ENCODE peak calls at places on chromosomes 3 and 15, in nine cellular contexts. One of them, this sample, is unnamed.

GRCh38 chr3:4163006-4163405 is 140.2 kb upstream of the SETMAR start:
- DNase-seq in HTR-8/SVneo: no peak
- DNase-seq in HEK293T: no peak
- DNase-seq in left ventricle myocardium inferior: no peak
- DNase-seq in uterus: no peak
- DNase-seq in NCI-H1694 treated with DMSO at 0.1 percent for 48 hours: no peak
- DNase-seq in K562: no peak
- DNase-seq in activated naive CD4-positive, alpha-beta T cell treated with anti-CD3 and anti-CD28 coated beads, Interleukin-2, amount 10 ng/mL, durations not matched to agents 7 days and 5 days: no peak
- DNase-seq in HuH-7: no peak
- DNase-seq in this sample: no peak

GRCh38 chr3:181134873-181135272 is 145.3 kb upstream of the DNAJC19 start:
- DNase-seq in HTR-8/SVneo: no peak
- DNase-seq in HEK293T: no peak
- DNase-seq in left ventricle myocardium inferior: no peak
- DNase-seq in uterus: no peak
- DNase-seq in NCI-H1694 treated with DMSO at 0.1 percent for 48 hours: no peak
- DNase-seq in K562: no peak
- DNase-seq in activated naive CD4-positive, alpha-beta T cell treated with anti-CD3 and anti-CD28 coated beads, Interleukin-2, amount 10 ng/mL, durations not matched to agents 7 days and 5 days: no peak
- DNase-seq in HuH-7: no peak
- DNase-seq in this sample: no peak

GRCh38 chr15:101318147-101318809 is 23.2 kb upstream of the SNRPA1 start:
- DNase-seq in HTR-8/SVneo: no peak
- DNase-seq in HEK293T: no peak
- DNase-seq in left ventricle myocardium inferior: no peak
- DNase-seq in uterus: peak; percentile 3
- DNase-seq in NCI-H1694 treated with DMSO at 0.1 percent for 48 hours: no peak
- DNase-seq in K562: no peak
- DNase-seq in activated naive CD4-positive, alpha-beta T cell treated with anti-CD3 and anti-CD28 coated beads, Interleukin-2, amount 10 ng/mL, durations not matched to agents 7 days and 5 days: no peak
- DNase-seq in HuH-7: no peak
- DNase-seq in this sample: no peak

GRCh38 chr3:58052373-58053273 is 44.4 kb downstream of the FLNB start:
- DNase-seq in HTR-8/SVneo: peak; percentile 67
- DNase-seq in HEK293T: no peak
- DNase-seq in left ventricle myocardium inferior: peak; percentile 77
- DNase-seq in uterus: peak; percentile 95
- DNase-seq in NCI-H1694 treated with DMSO at 0.1 percent for 48 hours: no peak
- DNase-seq in K562: peak; percentile 37
- DNase-seq in activated naive CD4-positive, alpha-beta T cell treated with anti-CD3 and anti-CD28 coated beads, Interleukin-2, amount 10 ng/mL, durations not matched to agents 7 days and 5 days: no peak
- DNase-seq in HuH-7: no peak
- DNase-seq in this sample: no peak

GRCh38 chr3:152595975-152596832 is 238.7 kb upstream of the P2RY1 start:
- DNase-seq in HTR-8/SVneo: peak; percentile 8
- DNase-seq in HEK293T: no peak
- DNase-seq in left ventricle myocardium inferior: no peak
- DNase-seq in uterus: peak; percentile 66
- DNase-seq in NCI-H1694 treated with DMSO at 0.1 percent for 48 hours: no peak
- DNase-seq in K562: peak; percentile 75
- DNase-seq in activated naive CD4-positive, alpha-beta T cell treated with anti-CD3 and anti-CD28 coated beads, Interleukin-2, amount 10 ng/mL, durations not matched to agents 7 days and 5 days: peak; percentile 37
- DNase-seq in HuH-7: peak; percentile 8
- DNase-seq in this sample: no peak

GRCh38 chr3:47961815-47962606 is 54.2 kb downstream of the MAP4 start:
- DNase-seq in HTR-8/SVneo: no peak
- DNase-seq in HEK293T: no peak
- DNase-seq in left ventricle myocardium inferior: no peak
- DNase-seq in uterus: no peak
- DNase-seq in NCI-H1694 treated with DMSO at 0.1 percent for 48 hours: no peak
- DNase-seq in K562: no peak
- DNase-seq in activated naive CD4-positive, alpha-beta T cell treated with anti-CD3 and anti-CD28 coated beads, Interleukin-2, amount 10 ng/mL, durations not matched to agents 7 days and 5 days: peak; percentile 67
- DNase-seq in HuH-7: no peak
- DNase-seq in this sample: peak; percentile 18

GRCh38 chr15:69060041-69060481 is 45.6 kb downstream of the NOX5 start:
- DNase-seq in HTR-8/SVneo: no peak
- DNase-seq in HEK293T: no peak
- DNase-seq in left ventricle myocardium inferior: peak; percentile 69
- DNase-seq in uterus: no peak
- DNase-seq in NCI-H1694 treated with DMSO at 0.1 percent for 48 hours: no peak
- DNase-seq in K562: no peak
- DNase-seq in activated naive CD4-positive, alpha-beta T cell treated with anti-CD3 and anti-CD28 coated beads, Interleukin-2, amount 10 ng/mL, durations not matched to agents 7 days and 5 days: no peak
- DNase-seq in HuH-7: no peak
- DNase-seq in this sample: no peak

GRCh38 chr3:128170866-128171516 is 17.7 kb downstream of the EEFSEC start:
- DNase-seq in HTR-8/SVneo: peak; percentile 79
- DNase-seq in HEK293T: peak; percentile 74
- DNase-seq in left ventricle myocardium inferior: no peak
- DNase-seq in uterus: peak; percentile 78
- DNase-seq in NCI-H1694 treated with DMSO at 0.1 percent for 48 hours: peak; percentile 22
- DNase-seq in K562: peak; percentile 61
- DNase-seq in activated naive CD4-positive, alpha-beta T cell treated with anti-CD3 and anti-CD28 coated beads, Interleukin-2, amount 10 ng/mL, durations not matched to agents 7 days and 5 days: no peak
- DNase-seq in HuH-7: peak; percentile 82
- DNase-seq in this sample: peak; percentile 22

GRCh38 chr3:156098437-156099035 is 21.8 kb upstream of the KCNAB1 start:
- DNase-seq in HTR-8/SVneo: no peak
- DNase-seq in HEK293T: no peak
- DNase-seq in left ventricle myocardium inferior: no peak
- DNase-seq in uterus: no peak
- DNase-seq in NCI-H1694 treated with DMSO at 0.1 percent for 48 hours: no peak
- DNase-seq in K562: no peak
- DNase-seq in activated naive CD4-positive, alpha-beta T cell treated with anti-CD3 and anti-CD28 coated beads, Interleukin-2, amount 10 ng/mL, durations not matched to agents 7 days and 5 days: no peak
- DNase-seq in HuH-7: no peak
- DNase-seq in this sample: no peak

GRCh38 chr15:95503107-95503506 is 827.4 kb upstream of the NR2F2 start:
- DNase-seq in HTR-8/SVneo: no peak
- DNase-seq in HEK293T: no peak
- DNase-seq in left ventricle myocardium inferior: no peak
- DNase-seq in uterus: no peak
- DNase-seq in NCI-H1694 treated with DMSO at 0.1 percent for 48 hours: no peak
- DNase-seq in K562: no peak
- DNase-seq in activated naive CD4-positive, alpha-beta T cell treated with anti-CD3 and anti-CD28 coated beads, Interleukin-2, amount 10 ng/mL, durations not matched to agents 7 days and 5 days: no peak
- DNase-seq in HuH-7: no peak
- DNase-seq in this sample: no peak

GRCh38 chr3:113128386-113129015 is 82.9 kb upstream of the BOC start:
- DNase-seq in HTR-8/SVneo: no peak
- DNase-seq in HEK293T: no peak
- DNase-seq in left ventricle myocardium inferior: no peak
- DNase-seq in uterus: no peak
- DNase-seq in NCI-H1694 treated with DMSO at 0.1 percent for 48 hours: no peak
- DNase-seq in K562: no peak
- DNase-seq in activated naive CD4-positive, alpha-beta T cell treated with anti-CD3 and anti-CD28 coated beads, Interleukin-2, amount 10 ng/mL, durations not matched to agents 7 days and 5 days: no peak
- DNase-seq in HuH-7: no peak
- DNase-seq in this sample: no peak

GRCh38 chr3:172087827-172088580 is 48.6 kb downstream of the FNDC3B start:
- DNase-seq in HTR-8/SVneo: no peak
- DNase-seq in HEK293T: no peak
- DNase-seq in left ventricle myocardium inferior: no peak
- DNase-seq in uterus: no peak
- DNase-seq in NCI-H1694 treated with DMSO at 0.1 percent for 48 hours: no peak
- DNase-seq in K562: no peak
- DNase-seq in activated naive CD4-positive, alpha-beta T cell treated with anti-CD3 and anti-CD28 coated beads, Interleukin-2, amount 10 ng/mL, durations not matched to agents 7 days and 5 days: no peak
- DNase-seq in HuH-7: no peak
- DNase-seq in this sample: no peak

GRCh38 chr15:31280831-31281216 is 45.8 kb upstream of the KLF13 start:
- DNase-seq in HTR-8/SVneo: no peak
- DNase-seq in HEK293T: no peak
- DNase-seq in left ventricle myocardium inferior: no peak
- DNase-seq in uterus: peak; percentile 11
- DNase-seq in NCI-H1694 treated with DMSO at 0.1 percent for 48 hours: no peak
- DNase-seq in K562: no peak
- DNase-seq in activated naive CD4-positive, alpha-beta T cell treated with anti-CD3 and anti-CD28 coated beads, Interleukin-2, amount 10 ng/mL, durations not matched to agents 7 days and 5 days: no peak
- DNase-seq in HuH-7: no peak
- DNase-seq in this sample: peak; percentile 1

GRCh38 chr3:108157275-108157674 is 64.9 kb downstream of the IFT57 start:
- DNase-seq in HTR-8/SVneo: no peak
- DNase-seq in HEK293T: no peak
- DNase-seq in left ventricle myocardium inferior: no peak
- DNase-seq in uterus: no peak
- DNase-seq in NCI-H1694 treated with DMSO at 0.1 percent for 48 hours: no peak
- DNase-seq in K562: no peak
- DNase-seq in activated naive CD4-positive, alpha-beta T cell treated with anti-CD3 and anti-CD28 coated beads, Interleukin-2, amount 10 ng/mL, durations not matched to agents 7 days and 5 days: no peak
- DNase-seq in HuH-7: no peak
- DNase-seq in this sample: no peak

GRCh38 chr3:111978493-111978832 is 363 bp upstream of the ABHD10 start:
- DNase-seq in HTR-8/SVneo: no peak
- DNase-seq in HEK293T: no peak
- DNase-seq in left ventricle myocardium inferior: no peak
- DNase-seq in uterus: no peak
- DNase-seq in NCI-H1694 treated with DMSO at 0.1 percent for 48 hours: no peak
- DNase-seq in K562: no peak
- DNase-seq in activated naive CD4-positive, alpha-beta T cell treated with anti-CD3 and anti-CD28 coated beads, Interleukin-2, amount 10 ng/mL, durations not matched to agents 7 days and 5 days: no peak
- DNase-seq in HuH-7: no peak
- DNase-seq in this sample: no peak

GRCh38 chr3:152267319-152267689 is 1.4 kb upstream of the MBNL1 start:
- DNase-seq in HTR-8/SVneo: no peak
- DNase-seq in HEK293T: no peak
- DNase-seq in left ventricle myocardium inferior: no peak
- DNase-seq in uterus: no peak
- DNase-seq in NCI-H1694 treated with DMSO at 0.1 percent for 48 hours: no peak
- DNase-seq in K562: no peak
- DNase-seq in activated naive CD4-positive, alpha-beta T cell treated with anti-CD3 and anti-CD28 coated beads, Interleukin-2, amount 10 ng/mL, durations not matched to agents 7 days and 5 days: no peak
- DNase-seq in HuH-7: no peak
- DNase-seq in this sample: no peak

GRCh38 chr3:24843955-24844354 is 349.3 kb upstream of the THRB start:
- DNase-seq in HTR-8/SVneo: no peak
- DNase-seq in HEK293T: no peak
- DNase-seq in left ventricle myocardium inferior: no peak
- DNase-seq in uterus: no peak
- DNase-seq in NCI-H1694 treated with DMSO at 0.1 percent for 48 hours: peak; percentile 50
- DNase-seq in K562: no peak
- DNase-seq in activated naive CD4-positive, alpha-beta T cell treated with anti-CD3 and anti-CD28 coated beads, Interleukin-2, amount 10 ng/mL, durations not matched to agents 7 days and 5 days: no peak
- DNase-seq in HuH-7: no peak
- DNase-seq in this sample: no peak

GRCh38 chr3:45551214-45552010 is 43.1 kb upstream of the LIMD1 start:
- DNase-seq in HTR-8/SVneo: peak; percentile 88
- DNase-seq in HEK293T: no peak
- DNase-seq in left ventricle myocardium inferior: peak; percentile 80
- DNase-seq in uterus: peak; percentile 83
- DNase-seq in NCI-H1694 treated with DMSO at 0.1 percent for 48 hours: no peak
- DNase-seq in K562: peak; percentile 77
- DNase-seq in activated naive CD4-positive, alpha-beta T cell treated with anti-CD3 and anti-CD28 coated beads, Interleukin-2, amount 10 ng/mL, durations not matched to agents 7 days and 5 days: no peak
- DNase-seq in HuH-7: no peak
- DNase-seq in this sample: no peak

GRCh38 chr3:183930069-183930468 is 45.4 kb upstream of the PARL start:
- DNase-seq in HTR-8/SVneo: no peak
- DNase-seq in HEK293T: no peak
- DNase-seq in left ventricle myocardium inferior: no peak
- DNase-seq in uterus: no peak
- DNase-seq in NCI-H1694 treated with DMSO at 0.1 percent for 48 hours: no peak
- DNase-seq in K562: no peak
- DNase-seq in activated naive CD4-positive, alpha-beta T cell treated with anti-CD3 and anti-CD28 coated beads, Interleukin-2, amount 10 ng/mL, durations not matched to agents 7 days and 5 days: no peak
- DNase-seq in HuH-7: no peak
- DNase-seq in this sample: no peak

GRCh38 chr3:50274371-50275104 is 4.3 kb upstream of the LSMEM2 start:
- DNase-seq in HTR-8/SVneo: peak; percentile 50
- DNase-seq in HEK293T: peak; percentile 76
- DNase-seq in left ventricle myocardium inferior: peak; percentile 63
- DNase-seq in uterus: peak; percentile 65
- DNase-seq in NCI-H1694 treated with DMSO at 0.1 percent for 48 hours: peak; percentile 16
- DNase-seq in K562: peak; percentile 65
- DNase-seq in activated naive CD4-positive, alpha-beta T cell treated with anti-CD3 and anti-CD28 coated beads, Interleukin-2, amount 10 ng/mL, durations not matched to agents 7 days and 5 days: peak; percentile 87
- DNase-seq in HuH-7: peak; percentile 78
- DNase-seq in this sample: peak; percentile 62

GRCh38 chr15:60392601-60392985 is 5.2 kb downstream of the ANXA2 start:
- DNase-seq in HTR-8/SVneo: no peak
- DNase-seq in HEK293T: no peak
- DNase-seq in left ventricle myocardium inferior: no peak
- DNase-seq in uterus: no peak
- DNase-seq in NCI-H1694 treated with DMSO at 0.1 percent for 48 hours: no peak
- DNase-seq in K562: no peak
- DNase-seq in activated naive CD4-positive, alpha-beta T cell treated with anti-CD3 and anti-CD28 coated beads, Interleukin-2, amount 10 ng/mL, durations not matched to agents 7 days and 5 days: peak; percentile 31
- DNase-seq in HuH-7: no peak
- DNase-seq in this sample: no peak

GRCh38 chr15:98523912-98524255 is 124.5 kb upstream of the IGF1R start:
- DNase-seq in HTR-8/SVneo: no peak
- DNase-seq in HEK293T: no peak
- DNase-seq in left ventricle myocardium inferior: no peak
- DNase-seq in uterus: no peak
- DNase-seq in NCI-H1694 treated with DMSO at 0.1 percent for 48 hours: no peak
- DNase-seq in K562: no peak
- DNase-seq in activated naive CD4-positive, alpha-beta T cell treated with anti-CD3 and anti-CD28 coated beads, Interleukin-2, amount 10 ng/mL, durations not matched to agents 7 days and 5 days: no peak
- DNase-seq in HuH-7: no peak
- DNase-seq in this sample: no peak

GRCh38 chr3:156668073-156668763 is 6.2 kb upstream of the TIPARP start:
- DNase-seq in HTR-8/SVneo: no peak
- DNase-seq in HEK293T: no peak
- DNase-seq in left ventricle myocardium inferior: no peak
- DNase-seq in uterus: no peak
- DNase-seq in NCI-H1694 treated with DMSO at 0.1 percent for 48 hours: no peak
- DNase-seq in K562: no peak
- DNase-seq in activated naive CD4-positive, alpha-beta T cell treated with anti-CD3 and anti-CD28 coated beads, Interleukin-2, amount 10 ng/mL, durations not matched to agents 7 days and 5 days: peak; percentile 58
- DNase-seq in HuH-7: no peak
- DNase-seq in this sample: no peak

GRCh38 chr3:50068134-50068533 is 20.6 kb upstream of the RBM5 start:
- DNase-seq in HTR-8/SVneo: no peak
- DNase-seq in HEK293T: no peak
- DNase-seq in left ventricle myocardium inferior: no peak
- DNase-seq in uterus: no peak
- DNase-seq in NCI-H1694 treated with DMSO at 0.1 percent for 48 hours: no peak
- DNase-seq in K562: no peak
- DNase-seq in activated naive CD4-positive, alpha-beta T cell treated with anti-CD3 and anti-CD28 coated beads, Interleukin-2, amount 10 ng/mL, durations not matched to agents 7 days and 5 days: no peak
- DNase-seq in HuH-7: no peak
- DNase-seq in this sample: no peak

GRCh38 chr15:40087991-40088928 is 20.4 kb downstream of the BMF start:
- DNase-seq in HTR-8/SVneo: no peak
- DNase-seq in HEK293T: no peak
- DNase-seq in left ventricle myocardium inferior: peak; percentile 53
- DNase-seq in uterus: peak; percentile 59
- DNase-seq in NCI-H1694 treated with DMSO at 0.1 percent for 48 hours: no peak
- DNase-seq in K562: no peak
- DNase-seq in activated naive CD4-positive, alpha-beta T cell treated with anti-CD3 and anti-CD28 coated beads, Interleukin-2, amount 10 ng/mL, durations not matched to agents 7 days and 5 days: no peak
- DNase-seq in HuH-7: peak; percentile 62
- DNase-seq in this sample: no peak

GRCh38 chr15:44489464-44489863 is 47.5 kb upstream of the EIF3J start:
- DNase-seq in HTR-8/SVneo: peak; percentile 52
- DNase-seq in HEK293T: no peak
- DNase-seq in left ventricle myocardium inferior: no peak
- DNase-seq in uterus: no peak
- DNase-seq in NCI-H1694 treated with DMSO at 0.1 percent for 48 hours: no peak
- DNase-seq in K562: no peak
- DNase-seq in activated naive CD4-positive, alpha-beta T cell treated with anti-CD3 and anti-CD28 coated beads, Interleukin-2, amount 10 ng/mL, durations not matched to agents 7 days and 5 days: no peak
- DNase-seq in HuH-7: no peak
- DNase-seq in this sample: no peak

GRCh38 chr3:195165790-195166189 is 105.2 kb downstream of the XXYLT1 start:
- DNase-seq in HTR-8/SVneo: no peak
- DNase-seq in HEK293T: no peak
- DNase-seq in left ventricle myocardium inferior: no peak
- DNase-seq in uterus: no peak
- DNase-seq in NCI-H1694 treated with DMSO at 0.1 percent for 48 hours: no peak
- DNase-seq in K562: peak; percentile 60
- DNase-seq in activated naive CD4-positive, alpha-beta T cell treated with anti-CD3 and anti-CD28 coated beads, Interleukin-2, amount 10 ng/mL, durations not matched to agents 7 days and 5 days: no peak
- DNase-seq in HuH-7: peak; percentile 25
- DNase-seq in this sample: no peak

GRCh38 chr15:33021806-33022389 is 172.6 kb downstream of the FMN1 start:
- DNase-seq in HTR-8/SVneo: peak; percentile 52
- DNase-seq in HEK293T: peak; percentile 31
- DNase-seq in left ventricle myocardium inferior: no peak
- DNase-seq in uterus: no peak
- DNase-seq in NCI-H1694 treated with DMSO at 0.1 percent for 48 hours: no peak
- DNase-seq in K562: peak; percentile 54
- DNase-seq in activated naive CD4-positive, alpha-beta T cell treated with anti-CD3 and anti-CD28 coated beads, Interleukin-2, amount 10 ng/mL, durations not matched to agents 7 days and 5 days: no peak
- DNase-seq in HuH-7: peak; percentile 28
- DNase-seq in this sample: no peak

GRCh38 chr3:197753263-197753662 is 3.6 kb downstream of the FYTTD1 start:
- DNase-seq in HTR-8/SVneo: no peak
- DNase-seq in HEK293T: no peak
- DNase-seq in left ventricle myocardium inferior: no peak
- DNase-seq in uterus: no peak
- DNase-seq in NCI-H1694 treated with DMSO at 0.1 percent for 48 hours: no peak
- DNase-seq in K562: no peak
- DNase-seq in activated naive CD4-positive, alpha-beta T cell treated with anti-CD3 and anti-CD28 coated beads, Interleukin-2, amount 10 ng/mL, durations not matched to agents 7 days and 5 days: no peak
- DNase-seq in HuH-7: peak; percentile 50
- DNase-seq in this sample: no peak

GRCh38 chr3:67524046-67524445 is 130.4 kb downstream of the SUCLG2 start:
- DNase-seq in HTR-8/SVneo: no peak
- DNase-seq in HEK293T: no peak
- DNase-seq in left ventricle myocardium inferior: no peak
- DNase-seq in uterus: no peak
- DNase-seq in NCI-H1694 treated with DMSO at 0.1 percent for 48 hours: no peak
- DNase-seq in K562: no peak
- DNase-seq in activated naive CD4-positive, alpha-beta T cell treated with anti-CD3 and anti-CD28 coated beads, Interleukin-2, amount 10 ng/mL, durations not matched to agents 7 days and 5 days: no peak
- DNase-seq in HuH-7: no peak
- DNase-seq in this sample: no peak

GRCh38 chr3:53913401-53913800 is 21.7 kb upstream of the SELENOK start:
- DNase-seq in HTR-8/SVneo: no peak
- DNase-seq in HEK293T: no peak
- DNase-seq in left ventricle myocardium inferior: no peak
- DNase-seq in uterus: no peak
- DNase-seq in NCI-H1694 treated with DMSO at 0.1 percent for 48 hours: no peak
- DNase-seq in K562: no peak
- DNase-seq in activated naive CD4-positive, alpha-beta T cell treated with anti-CD3 and anti-CD28 coated beads, Interleukin-2, amount 10 ng/mL, durations not matched to agents 7 days and 5 days: no peak
- DNase-seq in HuH-7: no peak
- DNase-seq in this sample: no peak